ENCODE peak calls at places on chromosomes 1 and 21, in eight cellular contexts. One of them, this sample, is unnamed.

GRCh38 chr1:234603221-234604204 is 6.5 kb downstream of the IRF2BP2 start:
- DNase-seq in left colon: no peak
- DNase-seq in fibroblast of lung: peak
- DNase-seq in HCT116: no peak
- DNase-seq in D721Med: no peak
- DNase-seq in kidney tubule cell: peak
- DNase-seq in EL: peak
- DNase-seq in LHCN-M2: peak
- DNase-seq in this sample: no peak

GRCh38 chr1:99943238-99943794 is 26.5 kb upstream of the SLC35A3 start:
- DNase-seq in left colon: no peak
- DNase-seq in kidney tubule cell: no peak
- DNase-seq in EL: peak
- DNase-seq in HCT116: no peak
- DNase-seq in LHCN-M2: peak
- DNase-seq in D721Med: no peak
- DNase-seq in fibroblast of lung: peak
- DNase-seq in this sample: no peak

GRCh38 chr1:206556748-206557635 is 49.7 kb downstream of the RASSF5 start:
- DNase-seq in fibroblast of lung: peak
- DNase-seq in left colon: peak
- DNase-seq in LHCN-M2: no peak
- DNase-seq in EL: peak
- DNase-seq in D721Med: peak
- DNase-seq in kidney tubule cell: peak
- DNase-seq in HCT116: no peak
- DNase-seq in this sample: no peak

GRCh38 chr1:20602851-20603450 is 14.1 kb downstream of the CDA start:
- DNase-seq in D721Med: no peak
- DNase-seq in EL: peak
- DNase-seq in HCT116: no peak
- DNase-seq in left colon: no peak
- DNase-seq in LHCN-M2: peak
- DNase-seq in kidney tubule cell: peak
- DNase-seq in fibroblast of lung: peak
- DNase-seq in this sample: no peak

GRCh38 chr1:212430955-212431394 is 1.7 kb upstream of the NENF start:
- DNase-seq in left colon: peak
- DNase-seq in kidney tubule cell: no peak
- DNase-seq in fibroblast of lung: no peak
- DNase-seq in HCT116: no peak
- DNase-seq in EL: no peak
- DNase-seq in LHCN-M2: no peak
- DNase-seq in D721Med: no peak
- DNase-seq in this sample: no peak

GRCh38 chr1:172005856-172006255 is 164.6 kb downstream of the DNM3 start:
- DNase-seq in kidney tubule cell: peak
- DNase-seq in LHCN-M2: peak
- DNase-seq in left colon: no peak
- DNase-seq in HCT116: no peak
- DNase-seq in D721Med: no peak
- DNase-seq in EL: peak
- DNase-seq in fibroblast of lung: peak
- DNase-seq in this sample: peak

GRCh38 chr1:28416509-28417194 is 47.1 kb downstream of the PHACTR4 start:
- DNase-seq in LHCN-M2: peak
- DNase-seq in D721Med: no peak
- DNase-seq in kidney tubule cell: peak
- DNase-seq in HCT116: no peak
- DNase-seq in left colon: no peak
- DNase-seq in EL: peak
- DNase-seq in fibroblast of lung: peak
- DNase-seq in this sample: no peak

GRCh38 chr1:3237570-3237969 is 168.6 kb downstream of the PRDM16 start:
- DNase-seq in kidney tubule cell: no peak
- DNase-seq in left colon: no peak
- DNase-seq in LHCN-M2: no peak
- DNase-seq in HCT116: no peak
- DNase-seq in D721Med: no peak
- DNase-seq in fibroblast of lung: no peak
- DNase-seq in EL: no peak
- DNase-seq in this sample: no peak

GRCh38 chr21:44664691-44665090 is 2.0 kb downstream of the KRTAP12-2 start:
- DNase-seq in kidney tubule cell: no peak
- DNase-seq in HCT116: no peak
- DNase-seq in EL: no peak
- DNase-seq in D721Med: no peak
- DNase-seq in fibroblast of lung: no peak
- DNase-seq in left colon: no peak
- DNase-seq in LHCN-M2: no peak
- DNase-seq in this sample: no peak

GRCh38 chr1:18482721-18483425 is 2.1 kb downstream of the KLHDC7A start:
- DNase-seq in kidney tubule cell: peak
- DNase-seq in HCT116: no peak
- DNase-seq in left colon: no peak
- DNase-seq in LHCN-M2: no peak
- DNase-seq in EL: no peak
- DNase-seq in fibroblast of lung: no peak
- DNase-seq in D721Med: no peak
- DNase-seq in this sample: no peak

GRCh38 chr1:41358152-41358937 is 2.9 kb upstream of the FOXO6 start:
- DNase-seq in kidney tubule cell: no peak
- DNase-seq in fibroblast of lung: peak
- DNase-seq in EL: no peak
- DNase-seq in left colon: no peak
- DNase-seq in D721Med: no peak
- DNase-seq in LHCN-M2: no peak
- DNase-seq in HCT116: no peak
- DNase-seq in this sample: no peak

GRCh38 chr1:53699981-53700380 is 39.0 kb downstream of the GLIS1 start:
- DNase-seq in HCT116: no peak
- DNase-seq in D721Med: no peak
- DNase-seq in left colon: no peak
- DNase-seq in kidney tubule cell: no peak
- DNase-seq in fibroblast of lung: no peak
- DNase-seq in LHCN-M2: no peak
- DNase-seq in EL: no peak
- DNase-seq in this sample: no peak

GRCh38 chr1:83931658-83932253 is 67.2 kb downstream of the TTLL7 start:
- DNase-seq in left colon: no peak
- DNase-seq in EL: peak
- DNase-seq in fibroblast of lung: peak
- DNase-seq in kidney tubule cell: peak
- DNase-seq in D721Med: no peak
- DNase-seq in HCT116: peak
- DNase-seq in LHCN-M2: peak
- DNase-seq in this sample: no peak

GRCh38 chr1:230231739-230232075 is 164.7 kb downstream of the GALNT2 start:
- DNase-seq in D721Med: no peak
- DNase-seq in kidney tubule cell: peak
- DNase-seq in fibroblast of lung: peak
- DNase-seq in HCT116: no peak
- DNase-seq in EL: no peak
- DNase-seq in left colon: peak
- DNase-seq in LHCN-M2: peak
- DNase-seq in this sample: no peak

GRCh38 chr21:45351526-45352275 is 53.3 kb upstream of the COL18A1 start:
- DNase-seq in fibroblast of lung: peak
- DNase-seq in EL: no peak
- DNase-seq in left colon: no peak
- DNase-seq in D721Med: no peak
- DNase-seq in HCT116: no peak
- DNase-seq in kidney tubule cell: peak
- DNase-seq in LHCN-M2: no peak
- DNase-seq in this sample: no peak

GRCh38 chr1:109821221-109821669 is 57.5 kb upstream of the EPS8L3 start:
- DNase-seq in fibroblast of lung: peak
- DNase-seq in HCT116: no peak
- DNase-seq in EL: peak
- DNase-seq in left colon: no peak
- DNase-seq in D721Med: no peak
- DNase-seq in LHCN-M2: peak
- DNase-seq in kidney tubule cell: peak
- DNase-seq in this sample: peak

This sample was measured in epithelial cell of proximal tubule.